ENCODE peak calls at places on chromosomes 4 and X, in ten cellular contexts. D is CD8-positive, alpha-beta T cell; F is GM20000; Y is amniotic stem cell; R is activated T-cell treated with anti-CD3 and anti-CD28 coated beads for 1 hour; B is RKO; U is stimulated activated CD4-positive, alpha-beta T cell treated with anti-CD3 and anti-CD28 coated beads, Interleukin-12 subunit alpha, Interleukin-12 subunit beta, amount 100 ng/mL, for 4 hours; L is endothelial cell; X is Right ventricle myocardium inferior; P is non-pigmented ciliary epithelial cell. H is an unnamed sample.

GRCh38 chrX:129145898-129146297 is 377.4 kb downstream of the SMARCA1 start:
- DNase-seq in D (no peak), F (no peak), Y (no peak), R (no peak), B (no peak), U (no peak), L (no peak), X (no peak), P (no peak), H (no peak)

GRCh38 chr4:28278676-28279075 is 1418.0 kb downstream of the STIM2 start:
- DNase-seq in D (no peak), F (no peak), Y (no peak), R (no peak), B (no peak), U (no peak), L (no peak), X (no peak), P (no peak), H (no peak)

GRCh38 chr4:26171953-26172352 is 148.9 kb upstream of the RBPJ start:
- DNase-seq in D (no peak), F (no peak), Y (no peak), R (no peak), B (no peak), U (no peak), L (no peak), X (no peak), P (peak), H (no peak)

GRCh38 chr4:85414972-85415371 is 60.0 kb upstream of the ARHGAP24 start:
- DNase-seq in D (no peak), F (no peak), Y (no peak), R (no peak), B (no peak), U (no peak), L (no peak), X (no peak), P (no peak), H (no peak)

GRCh38 chr4:147596976-147597375 is 20.2 kb upstream of the TMEM184C start:
- DNase-seq in D (no peak), F (no peak), Y (peak), R (no peak), B (peak), U (no peak), L (no peak), X (no peak), P (no peak), H (no peak)

GRCh38 chr4:30837131-30837539 is 117.0 kb downstream of the PCDH7 start:
- DNase-seq in D (no peak), F (no peak), Y (no peak), R (no peak), B (no peak), U (no peak), L (no peak), X (no peak), P (no peak), H (no peak)

GRCh38 chr4:124333466-124333865 is 379.1 kb downstream of the ANKRD50 start:
- DNase-seq in D (no peak), F (no peak), Y (no peak), R (no peak), B (no peak), U (no peak), L (no peak), X (no peak), P (no peak), H (no peak)

GRCh38 chr4:61555789-61556188 is 355.7 kb downstream of the ADGRL3 start:
- DNase-seq in D (no peak), F (no peak), Y (no peak), R (no peak), B (peak), U (no peak), L (no peak), X (no peak), P (peak), H (no peak)

GRCh38 chrX:129755779-129756650 is 17.2 kb downstream of the XPNPEP2 start:
- DNase-seq in D (peak), F (no peak), Y (no peak), R (no peak), B (peak), U (no peak), L (no peak), X (no peak), P (no peak), H (no peak)

GRCh38 chr4:151854731-151855130 is 93.9 kb upstream of the GATB start:
- DNase-seq in D (no peak), F (no peak), Y (no peak), R (no peak), B (no peak), U (no peak), L (no peak), X (no peak), P (no peak), H (no peak)

GRCh38 chr4:25174674-25175073 is 14.4 kb upstream of the SEPSECS start:
- DNase-seq in D (no peak), F (no peak), Y (no peak), R (no peak), B (no peak), U (no peak), L (no peak), X (no peak), P (no peak), H (no peak)

GRCh38 chrX:8783100-8784098 is 17.8 kb downstream of the FAM9A start:
- DNase-seq in D (peak), F (peak), Y (no peak), R (peak), B (no peak), U (peak), L (peak), X (peak), P (no peak), H (no peak)

GRCh38 chr4:8600266-8600665 is 7.7 kb downstream of the CPZ start:
- DNase-seq in D (no peak), F (no peak), Y (no peak), R (no peak), B (no peak), U (no peak), L (no peak), X (peak), P (no peak), H (no peak)

GRCh38 chr4:88843067-88843723 is 145.6 kb upstream of the NAP1L5 start:
- DNase-seq in D (no peak), F (no peak), Y (no peak), R (no peak), B (no peak), U (no peak), L (no peak), X (no peak), P (no peak), H (no peak)

GRCh38 chrX:130263016-130263415 is 5.7 kb downstream of the ZNF280C start:
- DNase-seq in D (no peak), F (no peak), Y (no peak), R (no peak), B (no peak), U (no peak), L (no peak), X (no peak), P (no peak), H (no peak)